ENCODE peak calls at places on chromosomes 5 and 9, in ten cellular contexts. D, S, G, X, N, P, U, Z, M and B are unnamed samples.
A peak's percentile ranks its signal among the peaks of the same experiment; 100 is the strongest.

GRCh38 chr9:112080831-112081542 is 94.1 kb downstream of the SUSD1 start:
- DNase-seq in X (no peak), G (no peak), P (no peak), S (no peak), D (no peak), M (no peak), N (no peak), U (no peak), Z (no peak), B (no peak)

GRCh38 chr5:171640396-171640981 is 145.1 kb upstream of the SMIM23 start:
- DNase-seq in U (no peak), M (no peak), X (peak; percentile 33), G (no peak), P (no peak), S (no peak), Z (no peak), D (no peak), N (no peak), B (no peak)

GRCh38 chr5:163938595-163938994 is 433.2 kb downstream of the MAT2B start:
- DNase-seq in D (peak; percentile 33), X (no peak), G (no peak), P (no peak), N (no peak), M (no peak), U (no peak), S (no peak), Z (no peak), B (no peak)

GRCh38 chr5:56251918-56252553 is 18.9 kb upstream of the ANKRD55 start:
- DNase-seq in U (no peak), N (no peak), P (no peak), M (no peak), Z (no peak), D (no peak), G (no peak), X (no peak), S (no peak), B (no peak)

GRCh38 chr5:109281136-109281690 is 128.6 kb downstream of the PJA2 start:
- DNase-seq in D (no peak), X (no peak), N (no peak), M (no peak), U (peak; percentile 76), P (no peak), Z (no peak), S (no peak), G (no peak), B (no peak)

GRCh38 chr5:143200781-143201398 is 202.6 kb downstream of the NR3C1 start:
- DNase-seq in N (no peak), P (peak; percentile 40), D (peak; percentile 78), M (no peak), Z (peak; percentile 87), X (peak; percentile 82), G (peak; percentile 85), S (no peak), U (no peak), B (peak; percentile 99)

GRCh38 chr5:178642351-178642909 is 15.6 kb upstream of the CLK4 start:
- DNase-seq in P (no peak), D (no peak), M (no peak), N (no peak), X (peak; percentile 100), S (no peak), U (no peak), G (peak; percentile 90), Z (peak; percentile 88), B (no peak)

GRCh38 chr5:42672925-42673324 is 83.7 kb upstream of the CCDC152 start:
- DNase-seq in D (no peak), X (no peak), P (no peak), N (no peak), Z (no peak), G (no peak), M (no peak), S (no peak), U (no peak), B (no peak)

GRCh38 chr5:174192103-174192655 is 146.7 kb downstream of the NSG2 start:
- DNase-seq in X (no peak), U (no peak), S (no peak), G (no peak), M (no peak), P (no peak), Z (no peak), D (no peak), N (no peak), B (no peak)

GRCh38 chr9:20994486-20994885 is 37.0 kb downstream of the HACD4 start:
- DNase-seq in Z (no peak), U (no peak), G (no peak), X (no peak), D (no peak), M (no peak), N (no peak), S (no peak), P (no peak), B (peak; percentile 25)

GRCh38 chr5:174901336-174901735 is 177.0 kb downstream of the MSX2 start:
- DNase-seq in D (no peak), U (no peak), S (no peak), G (no peak), Z (no peak), X (no peak), N (no peak), P (no peak), M (no peak), B (no peak)

GRCh38 chr5:177973066-177973635 is 22.9 kb downstream of the PROP1 start:
- DNase-seq in U (no peak), Z (no peak), S (no peak), X (peak; percentile 27), P (no peak), N (no peak), M (no peak), G (no peak), D (no peak), B (no peak)

GRCh38 chr9:134619456-134619982 is 22.1 kb upstream of the COL5A1 start:
- DNase-seq in D (no peak), U (no peak), M (no peak), N (no peak), X (no peak), Z (no peak), S (no peak), P (no peak), G (no peak), B (no peak)

GRCh38 chr5:2017540-2018389 is 135.0 kb upstream of the IRX4 start:
- DNase-seq in U (no peak), M (no peak), G (no peak), P (peak; percentile 27), N (no peak), D (no peak), Z (peak; percentile 34), X (peak; percentile 25), S (no peak), B (no peak)

GRCh38 chr9:95003694-95004451 is 277.4 kb downstream of the AOPEP start:
- DNase-seq in M (no peak), G (peak; percentile 54), U (no peak), N (peak; percentile 71), Z (peak; percentile 83), S (peak; percentile 22), X (peak; percentile 72), P (peak; percentile 63), D (peak; percentile 64), B (peak; percentile 70)

GRCh38 chr9:112750111-112750766 is at the start of gene SNX30:
- DNase-seq in G (peak; percentile 55), S (peak; percentile 84), D (peak; percentile 90), P (peak; percentile 87), M (peak; percentile 43), Z (peak; percentile 93), U (peak; percentile 81), X (peak; percentile 93), N (peak; percentile 96), B (peak; percentile 86)

GRCh38 chr5:52895070-52895469 is 94.1 kb upstream of the ITGA2 start:
- DNase-seq in N (no peak), P (no peak), D (no peak), U (no peak), X (no peak), M (no peak), G (no peak), Z (no peak), S (no peak), B (no peak)

GRCh38 chr9:68969538-68969937 is 44.4 kb downstream of the PRKACG start:
- DNase-seq in S (no peak), U (no peak), P (no peak), D (no peak), G (no peak), M (no peak), X (no peak), N (no peak), Z (no peak), B (no peak)

GRCh38 chr5:154603978-154604679 is 126.1 kb upstream of the HAND1 start:
- DNase-seq in N (no peak), Z (peak; percentile 59), U (no peak), S (no peak), D (no peak), G (peak; percentile 32), M (no peak), P (no peak), X (peak; percentile 60), B (peak; percentile 35)

GRCh38 chr9:107249131-107249533 is 33.9 kb upstream of the RAD23B start:
- DNase-seq in P (no peak), X (peak; percentile 66), D (peak; percentile 23), S (no peak), N (no peak), Z (peak; percentile 37), G (peak; percentile 87), M (no peak), U (no peak), B (peak; percentile 49)

GRCh38 chr9:86186696-86187095 is 72.8 kb downstream of the C9orf153 start:
- DNase-seq in Z (no peak), U (no peak), G (no peak), N (no peak), X (no peak), S (no peak), D (no peak), P (no peak), M (no peak), B (no peak)

GRCh38 chr9:14318934-14319513 is 5.1 kb upstream of the NFIB start:
- DNase-seq in X (no peak), U (no peak), G (no peak), S (no peak), M (no peak), P (peak; percentile 27), Z (no peak), D (no peak), N (no peak), B (no peak)

GRCh38 chr9:115945009-115945431 is 208.6 kb upstream of the PAPPA start:
- DNase-seq in N (peak; percentile 59), X (no peak), M (no peak), D (no peak), P (no peak), G (no peak), Z (no peak), U (no peak), S (no peak), B (no peak)

GRCh38 chr9:130368631-130369103 is 76.1 kb upstream of the ASS1 start:
- DNase-seq in M (no peak), P (no peak), U (no peak), X (peak; percentile 14), S (no peak), Z (peak; percentile 18), G (peak; percentile 21), N (no peak), D (no peak), B (no peak)

GRCh38 chr9:36163049-36163839 is 5.9 kb upstream of the CCIN start:
- DNase-seq in P (peak; percentile 27), N (peak; percentile 87), M (no peak), Z (peak; percentile 47), X (peak; percentile 75), S (no peak), G (peak; percentile 79), D (peak; percentile 22), U (no peak), B (peak; percentile 92)